ENCODE peak calls at places on chromosomes 13 and 19, in nine cellular contexts. K, Z, J, G, U, B, I, E and D are unnamed samples.
A peak's percentile ranks its signal among the peaks of the same experiment; 100 is the strongest.

GRCh38 chr19:7968008-7968795 is 24.7 kb upstream of the TIMM44 start:
- DNase-seq in G (no peak), K (no peak), E (no peak), I (peak; percentile 44), U (no peak), B (no peak), Z (no peak), J (no peak), D (no peak)

GRCh38 chr19:35083678-35084077 is 31.9 kb upstream of the FXYD3 start:
- DNase-seq in J (no peak), K (no peak), Z (no peak), B (no peak), E (no peak), U (no peak), I (no peak), G (no peak), D (no peak)

GRCh38 chr19:1905071-1905862 is at the start of the genes ADAT3 and SCAMP4:
- DNase-seq in E (peak; percentile 98), Z (peak; percentile 99), U (peak; percentile 100), G (peak; percentile 99), B (peak; percentile 98), K (peak; percentile 98), J (peak; percentile 99), I (peak; percentile 100), D (peak; percentile 94)

GRCh38 chr13:111853766-111854165 is 213.2 kb upstream of the SOX1 start:
- DNase-seq in Z (peak; percentile 47), G (no peak), I (peak; percentile 24), E (no peak), U (no peak), B (no peak), K (no peak), J (no peak), D (no peak)

GRCh38 chr13:102045713-102046112 is 356.1 kb downstream of the FGF14 start:
- DNase-seq in B (no peak), G (no peak), J (no peak), E (no peak), I (no peak), K (peak; percentile 14), Z (peak; percentile 66), U (no peak), D (no peak)

GRCh38 chr13:75761373-75761772 is 125.2 kb downstream of the LMO7 start:
- DNase-seq in I (no peak), U (no peak), Z (no peak), K (no peak), B (no peak), J (no peak), G (no peak), E (no peak), D (no peak)

GRCh38 chr13:23806874-23807522 is 82.2 kb downstream of the MIPEP start:
- DNase-seq in K (no peak), I (no peak), G (no peak), E (no peak), J (no peak), U (no peak), B (no peak), Z (no peak), D (no peak)

GRCh38 chr13:35881360-35881759 is 249.8 kb downstream of the DCLK1 start:
- DNase-seq in I (no peak), Z (no peak), U (no peak), K (no peak), G (no peak), E (no peak), J (no peak), B (no peak), D (no peak)

GRCh38 chr19:52297601-52298358 is 811 bp downstream of the ZNF480 start:
- DNase-seq in G (no peak), Z (peak; percentile 50), B (no peak), U (no peak), K (peak; percentile 22), I (no peak), E (no peak), J (no peak), D (no peak)

GRCh38 chr19:52291781-52292180 is 5.2 kb upstream of the ZNF480 start:
- DNase-seq in U (no peak), I (no peak), G (no peak), Z (no peak), K (no peak), B (no peak), E (no peak), J (no peak), D (no peak)

GRCh38 chr19:52296400-52296772 is 583 bp upstream of the ZNF480 start:
- DNase-seq in U (no peak), E (no peak), I (no peak), K (peak; percentile 2), G (no peak), J (no peak), Z (no peak), B (no peak), D (no peak)

GRCh38 chr19:52296773-52297600 is at the start of gene ZNF480:
- DNase-seq in K (peak; percentile 86), G (peak; percentile 91), Z (peak; percentile 89), I (peak; percentile 94), U (peak; percentile 78), J (peak; percentile 67), E (peak; percentile 84), B (peak; percentile 60), D (peak; percentile 35)
- TF ChIP-seq CTCF in K (peak; percentile 15), G (no peak), Z (peak; percentile 44), I (no peak), U (no peak), J (peak; percentile 27), E (no peak), B (peak; percentile 41), D (peak; percentile 18)

GRCh38 chr13:100409132-100409531 is 179.5 kb downstream of the GGACT start:
- DNase-seq in G (no peak), E (no peak), U (no peak), Z (no peak), B (no peak), J (peak; percentile 6), I (no peak), K (no peak), D (no peak)
- H3K27me3 ChIP-seq in G (no peaks in the 10 kb centered on the region), E (no peaks in the 10 kb centered on the region), U (no peaks in the 10 kb centered on the region), Z (no peaks in the 10 kb centered on the region), B (no peaks in the 10 kb centered on the region), J (no peaks in the 10 kb centered on the region), I (no peaks in the 10 kb centered on the region), K (no peaks in the 10 kb centered on the region), D (no peaks in the 10 kb centered on the region)

DNA sequence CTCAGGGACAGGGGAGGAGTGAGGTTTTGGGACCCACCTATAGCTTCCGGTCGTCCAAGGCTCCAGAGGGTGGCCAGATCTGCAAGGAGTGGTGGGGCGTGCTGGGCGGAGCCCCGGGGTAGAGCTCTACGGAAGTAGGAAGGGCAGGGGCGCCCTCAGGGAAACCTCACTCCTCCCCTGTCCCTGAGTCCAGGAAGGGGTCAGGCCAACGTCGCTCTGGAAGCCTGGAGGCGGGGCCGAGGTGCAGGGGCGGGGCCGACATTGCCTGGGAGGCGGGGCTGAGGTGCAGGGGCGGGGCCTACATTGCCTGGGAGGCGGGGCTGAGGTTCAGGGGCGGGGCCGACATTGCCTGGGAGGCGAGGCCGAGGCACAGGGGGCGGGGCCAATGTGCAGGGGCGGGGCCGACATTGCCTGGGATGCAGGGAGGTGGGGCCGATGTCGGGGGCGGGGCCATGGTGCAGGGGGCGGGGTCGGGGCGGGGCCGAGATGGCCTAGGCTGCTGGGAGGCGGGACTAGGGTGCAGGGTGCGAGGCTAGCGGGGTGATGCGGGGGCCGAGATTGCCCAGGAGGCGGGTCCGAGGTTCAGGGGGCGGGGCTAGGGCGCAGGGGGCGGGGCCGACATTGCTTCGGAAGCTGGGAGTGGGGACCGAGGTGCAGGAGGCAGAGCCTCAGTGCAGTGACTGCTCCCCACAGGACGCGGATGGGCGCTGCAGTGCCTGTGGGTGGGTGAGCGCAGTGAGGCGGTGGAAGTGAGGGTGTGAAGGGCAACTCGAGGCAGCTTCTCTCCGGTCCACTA is 4.9 kb upstream of the PALM start:
- DNase-seq in I (peak; percentile 95), K (peak; percentile 73), Z (peak; percentile 99), E (peak; percentile 72), J (peak; percentile 16), G (peak; percentile 80), U (peak; percentile 20), B (peak; percentile 41), D (no peak)
- H3K4me3 ChIP-seq in I (peak overlapping the region; percentile 38), K (no peak overlapping the region), Z (no peak overlapping the region), E (no peak overlapping the region), J (no peak overlapping the region), G (no peak overlapping the region), U (no peak overlapping the region), B (no peak overlapping the region), D (peak overlapping the region; percentile 3)

DNA sequence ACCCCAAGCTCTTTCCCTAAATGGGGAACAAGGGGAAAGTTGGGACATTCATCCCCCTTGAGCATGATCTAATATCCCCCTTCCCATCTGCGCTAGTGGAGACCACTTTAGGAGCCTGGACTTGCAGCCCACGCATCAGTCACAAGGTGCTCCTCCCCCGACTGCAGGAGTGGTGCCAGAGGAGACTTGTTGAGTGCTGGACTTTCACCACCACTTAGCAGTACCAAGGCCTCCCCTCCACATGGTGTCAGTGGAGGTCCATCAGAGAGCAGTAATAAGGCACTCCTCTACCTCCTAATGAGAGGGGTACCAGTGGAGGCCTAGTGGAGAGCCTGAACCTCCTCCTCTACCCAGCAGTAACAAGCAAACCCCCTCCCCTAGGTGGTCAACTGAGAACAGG is 22.5 kb downstream of the CAB39L start:
- DNase-seq in E (no peak), U (no peak), Z (peak; percentile 83), K (peak; percentile 11), B (no peak), J (peak; percentile 3), G (peak; percentile 19), I (no peak), D (no peak)
- TF ChIP-seq CTCF in E (no peak), U (peak; percentile 12), Z (peak; percentile 77), K (peak; percentile 18), B (peak; percentile 17), J (no peak), G (peak; percentile 8), I (no peak), D (no peak)

DNA sequence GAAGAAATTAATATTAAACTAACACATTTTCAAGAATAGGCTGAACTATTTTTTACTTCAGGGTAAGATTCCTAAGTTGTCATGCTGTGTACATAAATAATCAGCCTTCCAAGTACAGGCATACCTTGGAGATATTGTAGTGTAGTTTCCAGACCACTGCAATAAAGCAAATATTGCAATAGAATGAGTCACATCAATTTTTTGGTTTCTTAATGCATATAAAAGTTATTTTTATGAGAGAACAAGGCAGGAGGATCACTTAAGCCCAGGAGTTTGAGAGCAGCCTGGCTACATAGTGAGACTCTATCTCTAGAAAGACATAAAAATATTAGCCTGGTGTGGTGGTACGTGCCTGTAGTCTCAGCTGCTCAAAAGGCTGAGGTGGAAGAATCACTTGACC is 511.5 kb downstream of the UQCRFS1 start:
- DNase-seq in G (no peak), K (no peak), U (no peak), B (no peak), I (no peak), J (peak; percentile 48), E (no peak), Z (no peak), D (no peak)
- H3K27me3 ChIP-seq in G (no peaks in the 10 kb centered on the region), K (no peaks in the 10 kb centered on the region), U (no peaks in the 10 kb centered on the region), B (no peaks in the 10 kb centered on the region), I (no peaks in the 10 kb centered on the region), J (no peaks in the 10 kb centered on the region), E (no peaks in the 10 kb centered on the region), Z (no peaks in the 10 kb centered on the region), D (no peaks in the 10 kb centered on the region)

GRCh38 chr13:98978280-98978679 is 416 bp upstream of the DOCK9 start:
- DNase-seq in U (no peak), K (no peak), J (peak; percentile 93), I (no peak), E (no peak), Z (no peak), G (no peak), B (peak; percentile 84), D (peak; percentile 90)
- H3K4me3 ChIP-seq in U (no peak overlapping the region), K (no peak overlapping the region), J (peak overlapping the region; percentile 41), I (peak overlapping the region; percentile 43), E (peak overlapping the region; percentile 40), Z (no peak overlapping the region), G (no peak overlapping the region), B (peak overlapping the region; percentile 55), D (peak overlapping the region; percentile 44)